ENCODE peak calls at places on chromosomes 13 and 19, in eight cellular contexts. P is NCI-H1436; D is effector CD4-positive, alpha-beta T cell; U is A549; T is aorta; Z is activated naive CD8-positive, alpha-beta T cell treated with anti-CD3 and anti-CD28 coated beads, Interleukin-2, amount 50 U/mL, for 24 hours; G is NCI-H510A; W is DMS 273 treated with DMSO at 0.1 percent for 48 hours. N is an unnamed sample.

GRCh38 chr13:107866007-107866665 is 349.2 kb downstream of the LIG4 start:
- DNase-seq in T (no peak), W (no peak), G (peak), P (no peak), Z (no peak), U (no peak), D (no peak), N (peak)

GRCh38 chr19:2235396-2236284 is 489 bp downstream of the PLEKHJ1 start:
- DNase-seq in P (peak), G (no peak), T (no peak), U (no peak), Z (peak), D (no peak), W (no peak), N (no peak)

GRCh38 chr13:107518292-107518691 is 697.0 kb downstream of the LIG4 start:
- DNase-seq in W (no peak), T (no peak), Z (no peak), P (no peak), D (no peak), G (no peak), U (no peak), N (no peak)

GRCh38 chr13:50268500-50268899 is 253.3 kb downstream of the KCNRG start:
- DNase-seq in U (no peak), P (no peak), G (no peak), D (no peak), T (no peak), Z (no peak), W (no peak), N (no peak)

GRCh38 chr13:50843256-50844043 is at the start of gene DLEU7:
- DNase-seq in P (no peak), W (no peak), Z (no peak), D (no peak), U (no peak), G (no peak), T (peak), N (no peak)

GRCh38 chr13:99307648-99308339 is 595 bp upstream of the GPR183 start:
- DNase-seq in D (peak), U (no peak), W (no peak), G (peak), T (no peak), P (no peak), Z (peak), N (no peak)

GRCh38 chr13:53201454-53202225 is 173.0 kb downstream of the OLFM4 start:
- DNase-seq in P (no peak), T (no peak), W (no peak), G (no peak), Z (no peak), U (no peak), D (no peak), N (no peak)

GRCh38 chr13:48201044-48201443 is 32.0 kb upstream of the ITM2B start:
- DNase-seq in T (no peak), P (no peak), W (no peak), G (peak), D (no peak), Z (no peak), U (no peak), N (no peak)

GRCh38 chr13:92849381-92849780 is 377.2 kb upstream of the GPC6 start:
- DNase-seq in W (no peak), Z (no peak), T (no peak), D (no peak), P (no peak), G (no peak), U (no peak), N (no peak)

GRCh38 chr13:100835695-100836094 is 161.1 kb upstream of the TMTC4 start:
- DNase-seq in G (no peak), T (no peak), W (no peak), U (no peak), D (no peak), Z (no peak), P (no peak), N (no peak)

GRCh38 chr19:52935434-52935833 is 12.2 kb upstream of the ZNF888 start:
- DNase-seq in Z (no peak), U (no peak), D (no peak), P (no peak), T (no peak), W (no peak), G (no peak), N (no peak)